ENCODE peak calls at places on chromosomes 13 and 19, in five cellular contexts. One of them, this sample, is unnamed.

GRCh38 chr13:52599037-52599852 is 43.0 kb upstream of the HNRNPA1L2 start:
- DNase-seq in left ventricle myocardium inferior: no peak
- DNase-seq in AG04450: no peak
- DNase-seq in AG09309: no peak
- DNase-seq in hepatocyte: no peak
- DNase-seq in this sample: no peak

GRCh38 chr19:42469311-42470239 is 26.8 kb upstream of the CXCL17 start:
- DNase-seq in AG04450: no peak
- DNase-seq in AG09309: no peak
- DNase-seq in hepatocyte: no peak
- DNase-seq in left ventricle myocardium inferior: no peak
- DNase-seq in this sample: no peak

GRCh38 chr13:40205771-40206240 is 460.6 kb downstream of the FOXO1 start:
- DNase-seq in left ventricle myocardium inferior: no peak
- DNase-seq in AG04450: no peak
- DNase-seq in hepatocyte: no peak
- DNase-seq in AG09309: no peak
- DNase-seq in this sample: no peak

GRCh38 chr13:53200498-53201453 is 172.2 kb downstream of the OLFM4 start:
- DNase-seq in AG09309: no peak
- DNase-seq in AG04450: no peak
- DNase-seq in hepatocyte: peak
- DNase-seq in left ventricle myocardium inferior: peak
- DNase-seq in this sample: no peak

GRCh38 chr19:47110521-47111080 is 3.0 kb downstream of the ZC3H4 start:
- DNase-seq in hepatocyte: no peak
- DNase-seq in AG04450: no peak
- DNase-seq in AG09309: no peak
- DNase-seq in left ventricle myocardium inferior: no peak
- DNase-seq in this sample: no peak

GRCh38 chr13:50208826-50209335 is 193.6 kb downstream of the KCNRG start:
- DNase-seq in left ventricle myocardium inferior: peak
- DNase-seq in AG09309: peak
- DNase-seq in AG04450: peak
- DNase-seq in hepatocyte: peak
- DNase-seq in this sample: peak

GRCh38 chr19:6260912-6261636 is 18.7 kb downstream of the MLLT1 start:
- DNase-seq in AG09309: no peak
- DNase-seq in left ventricle myocardium inferior: no peak
- DNase-seq in hepatocyte: peak
- DNase-seq in AG04450: no peak
- DNase-seq in this sample: no peak

GRCh38 chr19:8209965-8210659 is 942 bp downstream of the CERS4 start:
- DNase-seq in AG04450: no peak
- DNase-seq in AG09309: no peak
- DNase-seq in hepatocyte: no peak
- DNase-seq in left ventricle myocardium inferior: no peak
- DNase-seq in this sample: no peak

GRCh38 chr19:45403781-45404556 is 900 bp downstream of the PPP1R13L start:
- DNase-seq in left ventricle myocardium inferior: peak
- DNase-seq in AG09309: no peak
- DNase-seq in AG04450: no peak
- DNase-seq in hepatocyte: peak
- DNase-seq in this sample: no peak

GRCh38 chr13:87084192-87084591 is 587.0 kb upstream of the SLITRK5 start:
- DNase-seq in left ventricle myocardium inferior: no peak
- DNase-seq in AG09309: no peak
- DNase-seq in hepatocyte: no peak
- DNase-seq in AG04450: no peak
- DNase-seq in this sample: no peak

GRCh38 chr13:98445340-98446233 is 131.3 kb downstream of the STK24 start:
- DNase-seq in left ventricle myocardium inferior: peak
- DNase-seq in hepatocyte: peak
- DNase-seq in AG04450: no peak
- DNase-seq in AG09309: no peak
- DNase-seq in this sample: no peak

GRCh38 chr13:31267126-31267784 is 67.5 kb downstream of the B3GLCT start:
- DNase-seq in left ventricle myocardium inferior: no peak
- DNase-seq in AG09309: no peak
- DNase-seq in hepatocyte: no peak
- DNase-seq in AG04450: no peak
- DNase-seq in this sample: no peak

GRCh38 chr13:40665754-40666057 is 735 bp downstream of the FOXO1 start:
- DNase-seq in AG04450: no peak
- DNase-seq in hepatocyte: no peak
- DNase-seq in left ventricle myocardium inferior: peak
- DNase-seq in AG09309: no peak
- DNase-seq in this sample: no peak

GRCh38 chr13:99258946-99259345 is 767 bp upstream of the GPR18 start:
- DNase-seq in AG04450: no peak
- DNase-seq in AG09309: no peak
- DNase-seq in left ventricle myocardium inferior: no peak
- DNase-seq in hepatocyte: no peak
- DNase-seq in this sample: no peak

GRCh38 chr13:53622431-53622830 is 593.8 kb downstream of the OLFM4 start:
- DNase-seq in AG04450: no peak
- DNase-seq in hepatocyte: no peak
- DNase-seq in left ventricle myocardium inferior: no peak
- DNase-seq in AG09309: no peak
- DNase-seq in this sample: no peak

GRCh38 chr13:65553328-65553727 is 1676.8 kb downstream of the PCDH9 start:
- DNase-seq in AG04450: no peak
- DNase-seq in left ventricle myocardium inferior: no peak
- DNase-seq in AG09309: no peak
- DNase-seq in hepatocyte: no peak
- DNase-seq in this sample: no peak

GRCh38 chr13:67877031-67877430 is 646.9 kb upstream of the PCDH9 start:
- DNase-seq in AG09309: no peak
- DNase-seq in AG04450: no peak
- DNase-seq in hepatocyte: no peak
- DNase-seq in left ventricle myocardium inferior: no peak
- DNase-seq in this sample: no peak

GRCh38 chr19:45251452-45252354 is 632 bp downstream of the MARK4 start:
- DNase-seq in left ventricle myocardium inferior: no peak
- DNase-seq in AG09309: no peak
- DNase-seq in hepatocyte: peak
- DNase-seq in AG04450: no peak
- DNase-seq in this sample: no peak

GRCh38 chr19:28166025-28166424 is 1046.9 kb downstream of the UQCRFS1 start:
- DNase-seq in AG04450: no peak
- DNase-seq in AG09309: no peak
- DNase-seq in hepatocyte: no peak
- DNase-seq in left ventricle myocardium inferior: no peak
- DNase-seq in this sample: no peak

GRCh38 chr19:9913237-9914000 is 22.9 kb downstream of the OLFM2 start:
- DNase-seq in AG09309: no peak
- DNase-seq in hepatocyte: peak
- DNase-seq in left ventricle myocardium inferior: peak
- DNase-seq in AG04450: no peak
- DNase-seq in this sample: no peak

GRCh38 chr19:2702170-2703076 is at the start of gene GNG7:
- DNase-seq in hepatocyte: peak
- DNase-seq in AG09309: no peak
- DNase-seq in left ventricle myocardium inferior: peak
- DNase-seq in AG04450: no peak
- DNase-seq in this sample: peak

DNA sequence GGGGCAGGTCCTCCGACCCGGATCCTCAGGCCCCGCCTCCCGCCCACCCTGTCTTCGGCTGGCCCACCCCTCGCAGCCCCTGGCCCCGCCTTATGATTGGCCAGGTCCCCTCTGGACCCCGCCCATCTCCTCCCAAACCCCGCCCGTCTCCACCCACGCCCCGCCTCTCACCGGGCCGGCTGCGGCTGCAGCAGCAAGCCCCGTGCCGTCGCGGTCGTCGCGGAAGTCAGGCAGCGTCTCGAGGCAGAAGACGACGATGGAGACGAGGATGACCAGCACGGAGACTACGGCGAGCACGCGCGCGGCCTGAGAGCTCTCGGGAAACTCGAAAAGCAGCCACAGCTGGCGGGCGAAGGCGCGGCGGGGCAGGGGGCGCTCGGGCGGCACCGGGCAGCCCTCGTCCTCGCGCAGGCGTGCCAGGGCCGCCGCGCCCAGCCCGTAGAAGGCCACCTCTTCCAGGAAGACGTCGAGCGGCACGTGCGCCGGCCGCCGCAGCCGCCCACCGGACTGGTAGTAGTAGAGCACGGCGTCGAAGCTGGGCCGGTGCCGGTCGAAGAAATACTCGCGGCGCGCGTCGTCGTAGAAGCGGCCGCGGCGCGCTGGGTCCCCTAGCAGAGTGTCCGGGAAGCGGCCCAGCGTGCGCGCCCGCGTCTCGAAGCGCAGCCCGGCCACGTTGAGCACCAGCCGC is 495 bp downstream of the KCNA7 start:
- DNase-seq in AG09309: no peak
- DNase-seq in hepatocyte: no peak
- DNase-seq in AG04450: no peak
- DNase-seq in left ventricle myocardium inferior: no peak
- DNase-seq in this sample: no peak
- H3K4me3 ChIP-seq in AG09309: no peak
- H3K4me3 ChIP-seq in hepatocyte: no peak
- H3K4me3 ChIP-seq in AG04450: no peak
- H3K4me3 ChIP-seq in left ventricle myocardium inferior: peak
- H3K4me3 ChIP-seq in this sample: peak

DNA sequence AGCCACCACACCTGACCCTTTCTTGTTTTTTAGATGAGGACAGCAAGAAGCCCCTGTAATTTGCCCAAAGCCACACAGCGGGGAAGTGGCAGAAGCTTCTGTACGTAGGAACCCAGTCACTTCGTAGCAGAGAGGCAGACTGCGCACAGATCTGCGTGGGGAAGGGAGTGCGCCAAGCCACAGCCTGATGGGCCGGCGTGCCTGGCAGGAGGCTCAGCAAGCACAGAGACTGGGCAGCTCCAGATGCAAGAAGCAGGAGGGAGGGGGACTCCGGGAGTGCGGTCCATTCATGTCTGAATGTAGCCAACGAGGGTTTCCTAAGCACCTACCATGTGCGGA is 347 bp upstream of the TJP3 start:
- DNase-seq in left ventricle myocardium inferior: no peak
- DNase-seq in AG04450: no peak
- DNase-seq in hepatocyte: no peak
- DNase-seq in AG09309: no peak
- DNase-seq in this sample: no peak
- H3K4me3 ChIP-seq in left ventricle myocardium inferior: no peak
- H3K4me3 ChIP-seq in AG04450: no peak
- H3K4me3 ChIP-seq in hepatocyte: no peak
- H3K4me3 ChIP-seq in AG09309: no peak
- H3K4me3 ChIP-seq in this sample: no peak

GRCh38 chr19:18765224-18765623 is 25.9 kb downstream of the COMP start:
- DNase-seq in hepatocyte: no peak
- DNase-seq in AG04450: no peak
- DNase-seq in left ventricle myocardium inferior: no peak
- DNase-seq in AG09309: no peak
- DNase-seq in this sample: no peak

GRCh38 chr19:18761531-18762110 is 29.5 kb downstream of the COMP start:
- DNase-seq in AG09309: no peak
- DNase-seq in AG04450: no peak
- DNase-seq in hepatocyte: no peak
- DNase-seq in left ventricle myocardium inferior: no peak
- DNase-seq in this sample: no peak

GRCh38 chr19:18762125-18763023 is 28.7 kb downstream of the COMP start:
- DNase-seq in AG04450: no peak
- DNase-seq in hepatocyte: peak
- DNase-seq in AG09309: no peak
- DNase-seq in left ventricle myocardium inferior: peak
- DNase-seq in this sample: no peak

GRCh38 chr19:18764591-18765051 is 26.5 kb downstream of the COMP start:
- DNase-seq in AG04450: no peak
- DNase-seq in hepatocyte: no peak
- DNase-seq in left ventricle myocardium inferior: no peak
- DNase-seq in AG09309: no peak
- DNase-seq in this sample: no peak

DNA sequence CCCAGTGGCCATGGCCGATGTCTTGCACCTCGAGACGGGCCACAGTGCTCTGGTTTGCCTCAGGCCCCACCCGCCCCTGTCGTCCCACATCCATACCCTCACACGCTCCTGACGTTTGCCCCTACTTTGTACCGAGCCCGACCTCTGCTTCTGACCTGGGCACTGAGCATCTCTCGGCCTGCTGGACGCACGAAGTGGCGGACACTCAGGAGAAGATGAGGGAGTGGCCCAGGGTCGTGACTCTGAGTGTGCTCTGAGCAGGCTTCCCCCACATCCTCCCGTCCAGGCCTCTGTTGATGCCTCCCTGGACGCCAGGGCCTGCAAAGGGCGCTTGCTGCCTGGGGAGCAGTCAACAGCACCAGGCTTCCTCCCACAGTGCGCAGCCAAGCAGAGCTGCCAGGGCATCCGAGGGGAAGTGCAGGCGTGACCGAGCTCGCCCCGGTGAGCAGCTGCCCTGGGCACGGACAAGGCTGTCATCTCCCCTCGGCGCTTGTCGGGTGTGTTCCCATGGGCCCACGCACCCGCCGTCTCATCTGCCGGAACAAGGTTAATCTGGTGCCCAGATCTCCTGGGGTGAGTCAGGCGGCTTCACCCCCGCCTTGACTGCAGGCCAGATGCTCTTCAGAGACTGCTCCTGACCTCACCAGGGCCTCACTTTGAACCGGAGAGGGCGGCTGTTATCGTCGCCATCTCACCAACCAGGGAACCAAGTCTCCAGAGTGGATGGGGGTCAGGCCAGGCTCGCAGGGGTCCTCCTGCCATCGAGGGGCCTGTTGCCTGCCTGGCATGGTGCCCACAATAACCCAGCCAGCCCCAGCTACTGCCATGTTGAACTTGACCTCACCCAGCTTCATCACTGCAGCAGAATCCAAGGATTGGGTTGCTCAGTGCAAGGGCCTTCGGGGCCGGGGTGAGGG is 27.2 kb downstream of the COMP start:
- DNase-seq in AG09309: no peak
- DNase-seq in left ventricle myocardium inferior: no peak
- DNase-seq in hepatocyte: no peak
- DNase-seq in AG04450: no peak
- DNase-seq in this sample: no peak
- H3K4me3 ChIP-seq in AG09309: no peak
- H3K4me3 ChIP-seq in left ventricle myocardium inferior: no peak
- H3K4me3 ChIP-seq in hepatocyte: no peak
- H3K4me3 ChIP-seq in AG04450: no peak
- H3K4me3 ChIP-seq in this sample: no peak

GRCh38 chr13:22800726-22801401 is 379.9 kb upstream of the SGCG start:
- DNase-seq in hepatocyte: no peak
- DNase-seq in AG09309: no peak
- DNase-seq in AG04450: no peak
- DNase-seq in left ventricle myocardium inferior: peak
- DNase-seq in this sample: no peak

DNA sequence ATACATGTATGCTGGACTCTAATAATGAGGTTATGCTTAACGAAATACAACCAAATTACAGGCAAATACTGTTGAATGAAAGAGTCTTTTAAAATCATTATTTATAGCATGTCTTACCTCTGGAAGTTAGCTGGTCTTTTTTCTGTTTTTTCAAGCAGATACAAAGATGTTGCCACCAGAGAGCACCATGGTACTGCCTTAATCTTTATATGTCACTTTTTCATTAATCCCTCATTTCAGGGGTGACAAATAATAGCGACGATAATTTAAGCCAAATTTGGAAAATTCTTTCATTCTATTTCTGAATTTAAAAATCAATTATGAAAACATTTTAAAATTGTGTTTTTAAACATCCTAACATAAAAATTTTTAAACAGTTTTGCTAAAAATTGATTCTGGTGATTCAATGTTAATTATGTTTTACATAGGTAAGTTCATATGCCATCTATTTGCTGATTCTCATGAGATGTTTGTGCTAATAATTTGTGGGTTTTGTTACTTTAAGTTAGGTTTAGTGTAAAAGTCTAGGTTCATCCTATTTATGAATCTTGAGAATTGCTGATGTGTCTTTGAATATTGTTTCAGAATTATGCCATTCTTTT is 379.3 kb upstream of the SGCG start:
- DNase-seq in hepatocyte: peak
- DNase-seq in AG09309: no peak
- DNase-seq in left ventricle myocardium inferior: no peak
- DNase-seq in AG04450: no peak
- DNase-seq in this sample: no peak
- H3K4me3 ChIP-seq in hepatocyte: no peak
- H3K4me3 ChIP-seq in AG09309: no peak
- H3K4me3 ChIP-seq in left ventricle myocardium inferior: no peak
- H3K4me3 ChIP-seq in AG04450: no peak
- H3K4me3 ChIP-seq in this sample: no peak